ENCODE peak calls at places on chromosome 13, in five cellular contexts. T, L, I, H and F are unnamed samples.

GRCh38 chr13:76020421-76020955 is 384.4 kb downstream of the LMO7 start:
- DNase-seq in T (no peak), I (no peak), H (no peak), L (no peak), F (no peak)

GRCh38 chr13:74145249-74145970 is 11.2 kb upstream of the KLF12 start:
- DNase-seq in L (no peak), I (no peak), H (peak; percentile 39), T (no peak), F (no peak)

GRCh38 chr13:101916108-101916757 is 463.8 kb downstream of the ITGBL1 start:
- DNase-seq in L (no peak), H (no peak), I (peak; percentile 19), T (peak; percentile 45), F (no peak)

GRCh38 chr13:25420161-25420560 is 48.4 kb downstream of the ATP8A2 start:
- DNase-seq in L (no peak), H (no peak), I (no peak), T (no peak), F (no peak)

GRCh38 chr13:21670883-21671792 is at the start of gene FGF9:
- DNase-seq in L (no peak), I (peak; percentile 67), H (peak; percentile 67), T (peak; percentile 82), F (peak; percentile 76)

GRCh38 chr13:46759861-46760260 is 37.1 kb downstream of the ESD start:
- DNase-seq in I (no peak), T (no peak), L (no peak), H (no peak), F (no peak)

GRCh38 chr13:99935772-99936171 is 35.8 kb downstream of the ZIC5 start:
- DNase-seq in T (no peak), H (no peak), L (no peak), I (no peak), F (no peak)

GRCh38 chr13:30116379-30116778 is 191.0 kb downstream of the KATNAL1 start:
- DNase-seq in T (no peak), L (no peak), H (no peak), I (no peak), F (no peak)

GRCh38 chr13:94784066-94784465 is 71.7 kb upstream of the SOX21 start:
- DNase-seq in L (no peak), T (no peak), I (no peak), H (peak; percentile 9), F (no peak)

GRCh38 chr13:97911311-97912138 is 42.0 kb upstream of the IPO5 start:
- DNase-seq in I (peak; percentile 36), T (no peak), H (peak; percentile 45), L (no peak), F (no peak)

GRCh38 chr13:21901772-21902708 is 231.2 kb downstream of the FGF9 start:
- DNase-seq in I (no peak), H (no peak), T (no peak), L (no peak), F (no peak)

GRCh38 chr13:67230774-67231480 is 791 bp upstream of the PCDH9 start:
- DNase-seq in I (peak; percentile 87), H (peak; percentile 70), T (peak; percentile 59), L (no peak), F (peak; percentile 83)

GRCh38 chr13:111915104-111915551 is 151.8 kb upstream of the SOX1 start:
- DNase-seq in T (no peak), I (no peak), H (no peak), L (no peak), F (peak; percentile 53)